ENCODE peak calls at places on chromosomes 13 and 19, in seven cellular contexts. H is caudate nucleus; O is iris pigment epithelial cell; S is stimulated activated CD8-positive, alpha-beta memory T cell treated with anti-CD3 and anti-CD28 coated beads, Interleukin-7, amount 100 ng/mL, for 1 hour; W is fibroblast of pulmonary artery; Z is cortex of kidney; J is NCI-H524 treated with DMSO at 0.1 percent for 48 hours. Q is an unnamed sample.

GRCh38 chr19:29625316-29625715 is 19.2 kb downstream of the POP4 start:
- DNase-seq in W (no peak), J (no peak), O (no peak), H (no peak), Z (no peak), S (no peak), Q (no peak)

GRCh38 chr13:109869312-109870237 is 83.2 kb upstream of the IRS2 start:
- DNase-seq in S (no peak), H (no peak), J (peak; percentile 66), Z (no peak), O (no peak), W (peak; percentile 85), Q (peak; percentile 39)

GRCh38 chr19:2546128-2547032 is 70.5 kb downstream of the GADD45B start:
- DNase-seq in W (no peak), H (peak; percentile 83), S (no peak), J (no peak), Z (no peak), O (no peak), Q (no peak)

GRCh38 chr19:53977429-53977990 is 13.9 kb upstream of the CACNG6 start:
- DNase-seq in S (peak; percentile 12), O (peak; percentile 89), H (peak; percentile 63), W (peak; percentile 91), J (no peak), Z (no peak), Q (peak; percentile 35)

GRCh38 chr19:19460761-19461265 is 54.5 kb downstream of the TSSK6 start:
- DNase-seq in W (peak; percentile 27), Z (no peak), O (no peak), S (peak; percentile 37), J (peak; percentile 9), H (no peak), Q (no peak)

GRCh38 chr19:38792250-38793111 is 3.5 kb downstream of the LGALS7B start:
- DNase-seq in S (no peak), J (no peak), H (no peak), Z (no peak), W (peak; percentile 26), O (no peak), Q (no peak)

GRCh38 chr19:16420781-16421386 is 50.9 kb downstream of the EPS15L1 start:
- DNase-seq in S (no peak), Z (no peak), O (no peak), J (no peak), W (no peak), H (no peak), Q (no peak)

GRCh38 chr19:34662919-34663318 is 14.0 kb downstream of the SCGB2B2 start:
- DNase-seq in J (peak; percentile 29), S (no peak), W (peak; percentile 6), O (peak; percentile 26), Z (no peak), H (no peak), Q (peak; percentile 37)

GRCh38 chr13:19952850-19953249 is 5.7 kb upstream of the ZMYM2 start:
- DNase-seq in H (no peak), O (no peak), Z (no peak), S (no peak), W (no peak), J (no peak), Q (no peak)

GRCh38 chr19:1087813-1088418 is 7.3 kb downstream of the POLR2E start:
- DNase-seq in S (no peak), H (no peak), Z (no peak), J (no peak), W (no peak), O (no peak), Q (no peak)

GRCh38 chr13:32902898-32903297 is 113.3 kb upstream of the KL start:
- DNase-seq in J (no peak), W (peak; percentile 56), H (no peak), O (peak; percentile 53), S (no peak), Z (no peak), Q (no peak)

GRCh38 chr13:77053192-77053591 is 26.2 kb upstream of the FBXL3 start:
- DNase-seq in S (no peak), Z (no peak), W (no peak), O (no peak), J (no peak), H (no peak), Q (no peak)